ENCODE peak calls at places on chromosomes 6 and 20, in six cellular contexts. I is lung, Z is progenitor cell of endocrine pancreas, F is activated B cell treated with CpG ODN at 0.5 μM for 24 hours, B is GM12865, M is GM12878. V is an unnamed sample.

GRCh38 chr6:122677436-122677835 is 67.2 kb downstream of the PKIB start:
- DNase-seq in I (no peak), Z (no peak), F (no peak), B (no peak), M (no peak), V (no peak)

GRCh38 chr6:29499704-29500103 is 11.9 kb upstream of the MAS1L start:
- DNase-seq in I (peak; percentile 3), Z (no peak), F (no peak), B (no peak), M (no peak), V (no peak)

GRCh38 chr20:48285656-48286055 is 500.4 kb upstream of the SULF2 start:
- DNase-seq in I (no peak), Z (no peak), F (no peak), B (no peak), M (no peak), V (no peak)

GRCh38 chr6:42451595-42452170 is at the start of gene TRERF1:
- DNase-seq in I (peak; percentile 39), Z (peak; percentile 33), F (peak; percentile 26), B (peak; percentile 84), M (no peak), V (peak; percentile 89)

GRCh38 chr20:51534764-51535386 is 7.6 kb downstream of the NFATC2 start:
- DNase-seq in I (no peak), Z (no peak), F (no peak), B (no peak), M (no peak), V (no peak)

GRCh38 chr6:55819811-55820210 is 55.6 kb downstream of the BMP5 start:
- DNase-seq in I (no peak), Z (no peak), F (no peak), B (no peak), M (no peak), V (no peak)

GRCh38 chr6:114096553-114097172 is 125.7 kb upstream of the HDAC2 start:
- DNase-seq in I (no peak), Z (no peak), F (no peak), B (peak; percentile 42), M (no peak), V (no peak)

GRCh38 chr6:3522561-3523287 is 65.9 kb upstream of the SLC22A23 start:
- DNase-seq in I (no peak), Z (no peak), F (no peak), B (no peak), M (no peak), V (no peak)

GRCh38 chr20:12570371-12570770 is 438.4 kb upstream of the SPTLC3 start:
- DNase-seq in I (no peak), Z (no peak), F (no peak), B (no peak), M (no peak), V (no peak)

GRCh38 chr20:10596726-10597125 is 77.1 kb downstream of the JAG1 start:
- DNase-seq in I (no peak), Z (no peak), F (no peak), B (no peak), M (no peak), V (no peak)

GRCh38 chr20:11978496-11978895 is 60.8 kb downstream of the BTBD3 start:
- DNase-seq in I (no peak), Z (no peak), F (no peak), B (no peak), M (no peak), V (no peak)

GRCh38 chr6:16533721-16534136 is 227.5 kb downstream of the ATXN1 start:
- DNase-seq in I (no peak), Z (no peak), F (no peak), B (no peak), M (no peak), V (no peak)

GRCh38 chr6:99548706-99549105 is 19.8 kb downstream of the CCNC start:
- DNase-seq in I (no peak), Z (no peak), F (no peak), B (no peak), M (no peak), V (no peak)

GRCh38 chr6:21678990-21679389 is 85.4 kb downstream of the SOX4 start:
- DNase-seq in I (no peak), Z (no peak), F (no peak), B (no peak), M (no peak), V (no peak)

GRCh38 chr6:139483082-139483481 is 108.6 kb upstream of the CITED2 start:
- DNase-seq in I (no peak), Z (no peak), F (no peak), B (no peak), M (no peak), V (no peak)

GRCh38 chr6:161682982-161683381 is 409.1 kb upstream of the AGPAT4 start:
- DNase-seq in I (no peak), Z (no peak), F (no peak), B (no peak), M (no peak), V (no peak)

GRCh38 chr6:78322068-78322845 is 545.1 kb upstream of the IRAK1BP1 start:
- DNase-seq in I (no peak), Z (no peak), F (no peak), B (no peak), M (no peak), V (no peak)

GRCh38 chr6:125974214-125974866 is 12.0 kb upstream of the TRMT11 start:
- DNase-seq in I (no peak), Z (no peak), F (no peak), B (peak; percentile 58), M (no peak), V (no peak)

GRCh38 chr6:30112402-30113376 is at the start of gene TRIM31:
- DNase-seq in I (no peak), Z (no peak), F (no peak), B (peak; percentile 73), M (peak; percentile 55), V (no peak)

DNA sequence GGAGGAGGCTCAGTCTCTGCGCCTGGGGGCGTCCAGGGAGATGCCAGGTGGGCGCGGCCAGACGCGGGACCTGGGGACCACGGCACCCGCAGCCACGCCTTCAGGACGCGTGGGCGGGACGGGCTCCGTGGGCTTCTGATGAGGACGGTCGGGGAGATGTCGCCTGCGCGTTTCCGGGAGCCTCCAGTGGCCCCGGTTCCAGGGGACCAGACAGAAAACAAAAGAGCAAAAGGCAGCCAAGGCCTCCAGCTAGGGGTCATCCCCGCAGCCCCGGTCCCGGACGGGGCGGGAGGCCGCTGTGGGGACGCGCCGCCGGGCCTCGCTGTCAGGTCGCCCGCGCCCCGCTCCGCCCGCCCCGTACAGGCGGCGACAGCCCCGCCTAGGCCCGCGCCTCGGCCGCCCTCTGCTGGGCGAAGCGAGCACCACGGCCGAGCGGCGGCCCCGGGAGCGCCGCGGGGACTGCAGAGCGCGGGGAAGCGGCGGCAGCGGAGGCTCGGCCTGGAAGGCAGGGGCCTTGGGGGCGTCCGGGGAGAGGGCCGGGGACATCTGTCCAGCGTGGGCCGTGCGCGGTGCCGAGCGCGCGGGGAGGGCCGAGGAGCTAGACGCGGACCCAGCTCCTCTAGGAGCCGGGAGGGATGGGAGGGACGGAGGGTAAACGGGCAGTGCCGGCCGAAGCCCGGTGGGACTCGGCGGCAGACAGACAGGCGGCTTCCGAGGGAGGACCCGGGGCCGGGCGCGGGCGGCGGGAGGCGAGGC is 48.7 kb downstream of the TMEM242 start:
- DNase-seq in I (peak; percentile 70), Z (peak; percentile 77), F (peak; percentile 93), B (peak; percentile 81), M (peak; percentile 9), V (peak; percentile 86)
- TF ChIP-seq CTCF in I (peak; percentile 71), Z (peak; percentile 84), F (no peak), B (peak; percentile 78), M (peak; percentile 82), V (no peak)

GRCh38 chr6:26307830-26308229 is 57.2 kb upstream of the BTN3A2 start:
- DNase-seq in I (no peak), Z (no peak), F (no peak), B (no peak), M (no peak), V (no peak)
- TF ChIP-seq CTCF in I (no peak), Z (no peak), F (no peak), B (no peak), M (no peak), V (no peak)

GRCh38 chr6:111771084-111771411 is 102.2 kb downstream of the FYN start:
- DNase-seq in I (no peak), Z (no peak), F (no peak), B (no peak), M (no peak), V (no peak)

GRCh38 chr6:111770263-111771083 is 102.8 kb downstream of the FYN start:
- DNase-seq in I (no peak), Z (no peak), F (no peak), B (no peak), M (no peak), V (no peak)

GRCh38 chr6:111768431-111768770 is 104.9 kb downstream of the FYN start:
- DNase-seq in I (no peak), Z (no peak), F (no peak), B (no peak), M (no peak), V (no peak)

GRCh38 chr6:111767752-111768430 is 105.4 kb downstream of the FYN start:
- DNase-seq in I (no peak), Z (no peak), F (no peak), B (no peak), M (no peak), V (no peak)

DNA sequence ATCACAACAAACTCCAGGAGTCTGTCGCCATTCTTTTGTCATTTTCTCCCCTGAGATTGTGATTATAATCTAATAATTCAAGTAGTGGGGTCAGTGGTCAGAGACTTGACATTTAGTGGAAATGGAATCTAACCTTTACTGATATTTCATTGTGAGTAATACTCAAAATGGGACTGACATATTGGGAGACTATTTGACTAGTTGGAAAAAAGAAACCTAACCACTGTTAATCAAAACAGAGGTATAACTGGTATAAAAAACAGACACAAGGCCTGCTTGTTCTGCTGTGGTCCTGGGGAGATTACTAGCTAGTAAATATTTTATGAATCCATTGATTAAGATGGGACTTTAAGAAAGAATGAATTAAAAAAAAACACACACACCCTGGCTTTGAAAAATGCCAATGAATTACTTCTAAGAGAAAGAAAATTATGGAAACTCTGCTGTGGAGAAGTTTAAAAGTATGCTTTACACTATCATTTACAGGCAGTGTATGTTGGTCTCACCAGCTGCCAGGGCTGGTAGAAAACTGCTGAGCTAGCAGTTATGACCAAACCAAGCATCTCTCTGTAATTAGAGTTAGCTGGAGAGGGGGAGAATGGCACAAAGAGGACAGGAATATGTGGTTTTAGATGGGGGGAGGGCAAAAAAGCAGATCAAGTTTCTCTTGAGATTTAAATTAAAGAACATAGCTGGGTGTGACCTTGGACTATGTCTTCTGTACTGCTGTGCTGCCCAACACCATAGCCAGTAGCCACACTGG is 103.7 kb downstream of the FYN start:
- DNase-seq in I (no peak), Z (no peak), F (no peak), B (no peak), M (no peak), V (no peak)
- TF ChIP-seq CTCF in I (no peak), Z (no peak), F (no peak), B (no peak), M (no peak), V (no peak)

DNA sequence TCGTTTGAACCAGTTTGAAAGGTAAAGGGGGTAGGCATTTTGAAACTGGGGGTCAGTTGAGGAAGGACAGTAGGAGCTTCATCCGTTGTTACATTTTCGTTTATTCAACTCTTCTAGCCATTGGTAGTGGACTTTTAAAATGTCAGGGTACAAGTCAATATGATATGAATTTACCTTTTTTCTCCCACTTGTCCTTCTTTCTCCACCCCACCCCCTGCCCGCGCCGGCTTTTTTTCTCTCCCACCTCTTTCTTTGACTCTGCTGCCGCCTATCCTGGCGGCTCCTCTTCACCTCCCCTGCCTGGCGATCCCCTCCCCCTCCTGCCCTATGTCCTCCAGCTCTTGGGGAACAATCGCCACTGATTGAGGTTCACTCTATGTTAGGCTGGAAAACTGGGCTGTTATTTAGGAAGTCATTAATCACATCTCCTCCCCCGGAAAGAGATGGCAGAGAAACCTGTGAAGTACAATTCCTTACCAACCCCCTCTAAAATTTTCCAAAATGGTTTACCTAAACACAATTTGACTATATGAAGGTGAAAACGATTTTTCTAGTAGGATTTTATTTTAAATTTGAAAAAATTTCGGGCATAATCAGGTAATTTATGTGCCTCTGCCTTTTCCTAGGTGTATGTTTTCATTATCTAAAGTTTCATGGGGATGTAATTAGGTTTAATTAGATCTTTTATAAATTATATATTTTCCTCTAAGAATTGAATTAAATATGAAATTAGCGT is 812 bp upstream of the LIN28B start:
- DNase-seq in I (no peak), Z (peak; percentile 19), F (no peak), B (no peak), M (no peak), V (no peak)
- TF ChIP-seq CTCF in I (no peak), Z (peak; percentile 14), F (no peak), B (no peak), M (no peak), V (no peak)